ENCODE peak calls at places on chromosomes 6 and 20, in seven cellular contexts. S, C, W, U, B, F and L are unnamed samples.

GRCh38 chr6:43604174-43604573 is 24.9 kb downstream of the GTPBP2 start:
- DNase-seq in S (no peak), U (no peak), F (peak; percentile 55), W (no peak), B (no peak), C (peak; percentile 75), L (no peak)

GRCh38 chr20:25239387-25240370 is 8.2 kb upstream of the PYGB start:
- DNase-seq in W (peak; percentile 58), U (no peak), S (no peak), F (peak; percentile 29), B (no peak), C (no peak), L (no peak)

GRCh38 chr20:11193241-11193640 is 519.4 kb upstream of the JAG1 start:
- DNase-seq in S (no peak), U (no peak), F (no peak), B (no peak), C (peak; percentile 90), W (no peak), L (no peak)

GRCh38 chr6:107080036-107080435 is 35.3 kb downstream of the BEND3 start:
- DNase-seq in C (no peak), F (no peak), U (no peak), S (no peak), B (no peak), W (peak; percentile 23), L (no peak)

GRCh38 chr6:167400482-167401138 is 75.7 kb downstream of the TTLL2 start:
- DNase-seq in S (peak; percentile 13), F (no peak), C (no peak), U (no peak), B (no peak), W (no peak), L (no peak)

GRCh38 chr20:58697201-58697866 is 4.7 kb downstream of the NPEPL1 start:
- DNase-seq in S (no peak), W (peak; percentile 41), U (no peak), F (peak; percentile 62), C (no peak), B (no peak), L (no peak)

GRCh38 chr6:36024154-36024760 is at the start of gene SLC26A8:
- DNase-seq in F (no peak), B (no peak), C (no peak), U (no peak), W (no peak), S (no peak), L (no peak)

GRCh38 chr20:62792182-62792939 is 3.9 kb upstream of the MRGBP start:
- DNase-seq in B (no peak), F (no peak), U (no peak), W (no peak), S (no peak), C (peak; percentile 60), L (no peak)

GRCh38 chr20:37383229-37383989 is 37.5 kb downstream of the SRC start:
- DNase-seq in S (no peak), C (peak; percentile 52), U (peak; percentile 48), W (peak; percentile 75), B (no peak), F (peak; percentile 85), L (no peak)

GRCh38 chr20:51966296-51966971 is 164.1 kb upstream of the SALL4 start:
- DNase-seq in W (no peak), B (peak; percentile 27), U (peak; percentile 52), S (peak; percentile 61), C (peak; percentile 36), F (peak; percentile 91), L (peak; percentile 69)

GRCh38 chr20:32742322-32743236 is 688 bp downstream of the COMMD7 start:
- DNase-seq in B (no peak), W (no peak), S (peak; percentile 19), F (peak; percentile 60), C (no peak), U (no peak), L (no peak)

GRCh38 chr6:53679446-53679933 is 13.9 kb upstream of the KLHL31 start:
- DNase-seq in U (no peak), F (peak; percentile 62), C (peak; percentile 37), W (no peak), B (no peak), S (no peak), L (peak; percentile 20)

GRCh38 chr20:50453533-50453932 is 56.6 kb upstream of the PTPN1 start:
- DNase-seq in B (no peak), S (no peak), C (no peak), W (no peak), F (no peak), U (no peak), L (no peak)
- H3K27ac ChIP-seq in B (no peak overlapping the region), S (no peak overlapping the region), C (no peak overlapping the region), W (no peak overlapping the region), F (no peak overlapping the region), U (no peak overlapping the region), L (no peak overlapping the region)

DNA sequence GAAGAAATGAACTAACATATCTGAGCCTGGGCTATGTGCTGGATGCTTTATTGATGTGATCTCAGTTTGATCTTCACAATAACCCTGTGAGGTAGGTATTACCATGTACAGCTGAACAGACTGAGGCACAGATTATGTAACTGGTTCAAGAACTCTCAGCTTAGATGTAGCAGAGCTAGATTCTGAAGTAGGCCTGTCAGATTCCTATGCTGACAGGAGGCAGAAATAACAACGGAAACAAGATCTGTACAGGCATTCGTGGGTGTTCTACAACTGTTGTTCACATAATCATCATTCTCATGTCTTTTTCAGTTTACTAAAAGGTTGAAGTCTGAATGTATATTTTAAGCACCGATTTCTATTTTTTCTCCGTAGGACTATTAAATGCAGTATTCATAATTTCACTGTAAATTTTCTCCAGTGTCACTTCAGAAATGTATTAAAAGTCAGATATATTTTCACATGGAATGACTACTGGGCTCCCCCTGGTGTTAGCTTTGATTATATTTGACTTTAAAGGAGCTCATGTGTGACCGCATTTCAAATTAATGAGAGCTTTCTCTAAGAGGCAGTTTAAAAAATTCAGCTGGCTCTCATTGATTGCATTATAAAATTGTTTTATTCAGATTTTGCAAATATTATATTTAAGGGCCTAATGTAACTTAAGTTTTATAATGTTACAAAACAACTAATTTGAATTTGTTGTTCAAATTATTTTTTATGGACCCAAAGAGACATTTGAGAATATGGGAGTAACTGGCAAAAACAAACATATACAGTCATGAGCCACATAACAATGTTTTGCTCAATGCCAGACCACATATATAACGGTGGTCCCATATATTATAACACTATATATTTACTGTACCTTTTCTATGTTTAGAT is 36.4 kb upstream of the SLC17A4 start:
- DNase-seq in S (no peak), B (no peak), C (no peak), W (no peak), F (peak; percentile 63), U (no peak), L (no peak)
- H3K4me1 ChIP-seq in S (no peaks in the 10 kb centered on the region), B (no peaks in the 10 kb centered on the region), C (no peaks in the 10 kb centered on the region), W (no peaks in the 10 kb centered on the region), F (no peaks in the 10 kb centered on the region), U (no peaks in the 10 kb centered on the region), L (no peaks in the 10 kb centered on the region)

GRCh38 chr6:127347188-127347587 is 3.8 kb upstream of the ECHDC1 start:
- DNase-seq in U (no peak), W (no peak), F (no peak), B (no peak), S (no peak), C (peak; percentile 36), L (no peak)
- H3K27ac ChIP-seq in U (no peak overlapping the region), W (no peak overlapping the region), F (no peak overlapping the region), B (no peak overlapping the region), S (no peak overlapping the region), C (no peak overlapping the region), L (peak overlapping the region; percentile 13)

DNA sequence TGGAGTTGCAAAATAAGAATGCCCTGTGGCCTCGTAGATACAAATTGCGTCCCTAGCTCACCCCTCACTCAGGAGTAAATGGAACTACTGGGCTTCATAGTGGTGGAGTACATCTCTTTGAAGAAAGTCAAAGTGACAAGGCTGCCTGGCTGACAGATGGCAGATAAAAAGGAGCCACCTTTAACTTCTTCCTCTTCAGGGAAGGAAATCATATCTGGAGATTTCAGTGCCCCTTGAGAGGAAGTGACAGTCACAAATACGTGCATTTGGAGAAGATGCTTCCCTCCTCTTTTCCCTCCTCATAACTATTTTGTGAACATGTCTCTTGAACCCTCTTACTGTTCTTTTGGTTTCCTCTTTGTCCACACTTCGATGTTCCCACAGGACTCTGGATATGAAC is 43.2 kb downstream of the PPP1R3G start:
- DNase-seq in B (no peak), F (no peak), U (no peak), W (no peak), S (no peak), C (no peak), L (no peak)
- H3K4me1 ChIP-seq in B (peaks cover 10% of the 10 kb centered on the region), F (peaks cover 32% of the 10 kb centered on the region), U (no peaks in the 10 kb centered on the region), W (peaks cover 4% of the 10 kb centered on the region), S (no peaks in the 10 kb centered on the region), C (peaks cover 24% of the 10 kb centered on the region), L (peaks cover 19% of the 10 kb centered on the region)

GRCh38 chr6:29976253-29976587 is 33.9 kb downstream of the HLA-A start:
- DNase-seq in F (no peak), U (no peak), W (no peak), S (no peak), B (no peak), C (no peak), L (no peak)
- H3K27ac ChIP-seq in F (peak overlapping the region; percentile 65), U (peak overlapping the region; percentile 95), W (peak overlapping the region; percentile 93), S (peak overlapping the region; percentile 82), B (peak overlapping the region; percentile 95), C (no peak overlapping the region), L (no peak overlapping the region)